ENCODE peak calls at places on chromosomes 12 and 14, in nine cellular contexts. G is adipocyte; E is stimulated activated CD4-positive, alpha-beta T cell treated with anti-CD3 and anti-CD28 coated beads, Interleukin-1b, Interleukin-23, amount 100 ng/mL, for 1 hour; Z is AG04450; B is T-helper 1 cell; T is T-helper 9 cell; D is NCI-H1694; F is kidney epithelial cell; M is HEK293T. X is an unnamed sample.

GRCh38 chr12:124390442-124391116 is 95.7 kb downstream of the RFLNA start:
- DNase-seq in E (no peak), T (no peak), F (no peak), G (peak; percentile 85), M (no peak), D (no peak), Z (no peak), B (no peak), X (no peak)

GRCh38 chr14:37591941-37592287 is 3.1 kb downstream of the FOXA1 start:
- DNase-seq in E (no peak), M (no peak), D (no peak), B (no peak), T (no peak), Z (no peak), F (no peak), G (no peak), X (no peak)

GRCh38 chr12:125187780-125188741 is 122.8 kb downstream of the AACS start:
- DNase-seq in F (no peak), B (no peak), Z (no peak), M (no peak), D (no peak), T (no peak), G (peak; percentile 15), E (no peak), X (no peak)

GRCh38 chr14:59919582-59920377 is at the start of gene LRRC9:
- DNase-seq in B (peak; percentile 4), D (peak; percentile 79), M (peak; percentile 80), Z (no peak), T (peak; percentile 0), E (no peak), F (no peak), G (peak; percentile 7), X (peak; percentile 83)

GRCh38 chr14:105014032-105014431 is 6.9 kb downstream of the CDCA4 start:
- DNase-seq in E (no peak), D (no peak), G (no peak), Z (no peak), F (no peak), T (no peak), M (no peak), B (no peak), X (no peak)

GRCh38 chr14:75803768-75804167 is 142.7 kb downstream of the TTLL5 start:
- DNase-seq in B (no peak), Z (no peak), G (no peak), M (no peak), T (no peak), D (no peak), F (no peak), E (no peak), X (no peak)

GRCh38 chr14:24079521-24080141 is 8.3 kb downstream of the CPNE6 start:
- DNase-seq in T (no peak), G (no peak), E (no peak), Z (no peak), M (no peak), B (no peak), D (peak; percentile 96), F (no peak), X (no peak)

GRCh38 chr12:3117144-3117581 is 40.0 kb downstream of the TSPAN9 start:
- DNase-seq in D (peak; percentile 38), Z (no peak), B (no peak), E (no peak), F (no peak), T (no peak), G (peak; percentile 25), M (no peak), X (no peak)

GRCh38 chr14:104357689-104358527 is 219.5 kb downstream of the KIF26A start:
- DNase-seq in G (no peak), F (no peak), E (no peak), D (no peak), Z (no peak), T (no peak), M (no peak), B (no peak), X (no peak)

GRCh38 chr14:33332497-33332896 is 393.8 kb downstream of the NPAS3 start:
- DNase-seq in D (peak; percentile 80), B (no peak), F (no peak), E (no peak), G (no peak), T (no peak), Z (no peak), M (no peak), X (no peak)

GRCh38 chr12:84964048-84964447 is 51.4 kb upstream of the SLC6A15 start:
- DNase-seq in G (no peak), F (no peak), D (no peak), M (no peak), T (no peak), Z (no peak), B (no peak), E (no peak), X (no peak)

GRCh38 chr14:35353409-35354172 is 51.0 kb downstream of the NFKBIA start:
- DNase-seq in D (no peak), G (no peak), E (no peak), T (no peak), Z (no peak), M (no peak), F (no peak), B (no peak), X (no peak)

GRCh38 chr12:109893250-109893995 is 6.7 kb upstream of the TCHP start:
- DNase-seq in D (no peak), T (no peak), M (no peak), G (no peak), B (no peak), E (no peak), F (no peak), Z (no peak), X (no peak)

GRCh38 chr12:22656835-22657234 is 31.9 kb downstream of the ETNK1 start:
- DNase-seq in F (no peak), Z (no peak), T (no peak), B (no peak), M (no peak), G (no peak), D (no peak), E (no peak), X (no peak)

GRCh38 chr14:70955543-70956480 is 48.6 kb downstream of the PCNX1 start:
- DNase-seq in F (no peak), E (no peak), G (peak; percentile 70), M (peak; percentile 15), B (peak; percentile 25), D (peak; percentile 49), T (peak; percentile 31), Z (peak; percentile 7), X (peak; percentile 54)

GRCh38 chr12:68317047-68317667 is 15.0 kb downstream of the MDM1 start:
- DNase-seq in E (no peak), Z (peak; percentile 15), T (peak; percentile 30), G (peak; percentile 87), F (no peak), B (peak; percentile 12), D (peak; percentile 27), M (peak; percentile 17), X (peak; percentile 69)

GRCh38 chr14:36243183-36243582 is 66.7 kb upstream of the PTCSC3 start:
- DNase-seq in B (no peak), T (no peak), F (no peak), M (no peak), G (no peak), Z (no peak), D (no peak), E (no peak), X (no peak)

GRCh38 chr12:116390656-116391335 is 113.3 kb upstream of the MED13L start:
- DNase-seq in E (no peak), G (no peak), B (no peak), M (no peak), T (no peak), D (no peak), Z (no peak), F (no peak), X (no peak)

GRCh38 chr14:75986439-75986765 is 839 bp downstream of the IFT43 start:
- DNase-seq in T (no peak), F (no peak), B (no peak), D (no peak), E (no peak), Z (no peak), M (no peak), G (no peak), X (no peak)

GRCh38 chr14:71555654-71556559 is 376.3 kb upstream of the RGS6 start:
- DNase-seq in D (no peak), B (peak; percentile 27), G (no peak), Z (no peak), T (peak; percentile 21), F (no peak), E (peak; percentile 42), M (no peak), X (peak; percentile 95)

GRCh38 chr14:77131206-77131605 is 10.4 kb downstream of the ZDHHC22 start:
- DNase-seq in Z (no peak), B (no peak), F (no peak), G (no peak), D (no peak), M (no peak), E (no peak), T (no peak), X (no peak)

GRCh38 chr14:80546056-80546854 is 335.0 kb upstream of the DIO2 start:
- DNase-seq in T (no peak), F (no peak), D (no peak), M (no peak), B (no peak), Z (no peak), G (no peak), E (no peak), X (no peak)

GRCh38 chr14:44846232-44846824 is 115.4 kb downstream of the KLHL28 start:
- DNase-seq in G (peak; percentile 74), D (peak; percentile 72), Z (peak; percentile 24), T (no peak), M (peak; percentile 57), F (no peak), B (no peak), E (no peak), X (peak; percentile 41)

GRCh38 chr12:11758838-11759509 is 109.5 kb downstream of the ETV6 start:
- DNase-seq in B (no peak), F (no peak), E (no peak), G (no peak), Z (no peak), T (no peak), D (no peak), M (no peak), X (no peak)

GRCh38 chr12:114835031-114835430 is 151.1 kb upstream of the TBX3 start:
- DNase-seq in B (no peak), M (no peak), F (no peak), T (no peak), E (no peak), D (no peak), G (peak; percentile 53), Z (peak; percentile 45), X (no peak)

GRCh38 chr12:83537428-83538053 is 850.8 kb downstream of the TMTC2 start:
- DNase-seq in M (no peak), T (no peak), E (no peak), D (no peak), F (no peak), G (peak; percentile 17), Z (no peak), B (no peak), X (no peak)

GRCh38 chr14:77791225-77791600 is 8.7 kb upstream of the ADCK1 start:
- DNase-seq in F (no peak), D (no peak), M (no peak), G (no peak), B (no peak), T (no peak), E (no peak), Z (no peak), X (no peak)

GRCh38 chr12:55822228-55822627 is 4.4 kb downstream of the ORMDL2 start:
- DNase-seq in F (no peak), M (no peak), G (peak; percentile 38), D (no peak), E (no peak), B (no peak), T (no peak), Z (no peak), X (no peak)

GRCh38 chr14:104094056-104094708 is 8.7 kb downstream of the ASPG start:
- DNase-seq in M (no peak), E (no peak), Z (no peak), F (no peak), D (peak; percentile 29), B (no peak), G (no peak), T (no peak), X (no peak)

GRCh38 chr12:6226701-6227096 is 26.5 kb downstream of the CD9 start:
- DNase-seq in M (no peak), B (no peak), T (no peak), D (no peak), Z (no peak), E (no peak), G (no peak), F (no peak), X (no peak)

GRCh38 chr12:89105243-89105642 is 247.1 kb downstream of the DUSP6 start:
- DNase-seq in D (no peak), F (no peak), T (no peak), E (no peak), B (no peak), G (no peak), Z (no peak), M (no peak), X (no peak)

X was measured in Jurkat, Clone E6-1.